ENCODE peak calls at places on chromosome 6, in seven cellular contexts. B, N, P, Z, H, I and C are unnamed samples.
A peak's percentile ranks its signal among the peaks of the same experiment; 100 is the strongest.

GRCh38 chr6:106451419-106451818 is 90.9 kb downstream of the CRYBG1 start:
- DNase-seq in H (peak; percentile 53), N (no peak), P (no peak), Z (peak; percentile 40), I (no peak), B (no peak), C (no peak)

GRCh38 chr6:87825865-87826264 is 123.8 kb upstream of the AKIRIN2 start:
- DNase-seq in P (no peak), N (no peak), Z (no peak), B (no peak), I (no peak), H (no peak), C (no peak)

GRCh38 chr6:50962213-50962759 is 143.6 kb downstream of the TFAP2B start:
- DNase-seq in Z (no peak), N (no peak), P (no peak), I (no peak), B (no peak), H (no peak), C (no peak)

GRCh38 chr6:1453024-1453423 is 63.6 kb downstream of the FOXF2 start:
- DNase-seq in P (no peak), Z (no peak), I (no peak), H (no peak), B (no peak), N (no peak), C (no peak)

GRCh38 chr6:36067374-36068011 is 39.9 kb downstream of the MAPK14 start:
- DNase-seq in N (no peak), B (peak; percentile 49), P (no peak), I (no peak), H (no peak), Z (peak; percentile 25), C (no peak)

GRCh38 chr6:88858455-88858854 is 105.0 kb downstream of the RNGTT start:
- DNase-seq in H (no peak), B (no peak), N (no peak), I (no peak), Z (no peak), P (no peak), C (no peak)

GRCh38 chr6:35238843-35239289 is 20.7 kb upstream of the ZNF76 start:
- DNase-seq in B (no peak), N (no peak), Z (no peak), I (no peak), H (no peak), P (no peak), C (no peak)

GRCh38 chr6:8084586-8084985 is 17.8 kb downstream of the EEF1E1 start:
- DNase-seq in I (no peak), P (no peak), Z (no peak), N (no peak), B (no peak), H (no peak), C (no peak)